ENCODE peak calls at places on chromosomes 13 and 19, in six cellular contexts. A is midbrain, D is T1000, X is SK-N-MC, I is colonic mucosa, M is T-helper 22 cell. Y is an unnamed sample.

GRCh38 chr13:20451397-20451796 is 74.3 kb downstream of the CRYL1 start:
- DNase-seq in A (no peak), D (no peak), X (no peak), I (no peak), M (no peak), Y (no peak)

GRCh38 chr13:50267917-50268316 is 252.7 kb downstream of the KCNRG start:
- DNase-seq in A (no peak), D (no peak), X (no peak), I (no peak), M (no peak), Y (no peak)

GRCh38 chr13:47696677-47697076 is 304.4 kb downstream of the SUCLA2 start:
- DNase-seq in A (no peak), D (no peak), X (no peak), I (no peak), M (no peak), Y (no peak)

GRCh38 chr19:44694184-44694579 is 4.8 kb upstream of the CEACAM16 start:
- DNase-seq in A (no peak), D (no peak), X (no peak), I (no peak), M (no peak), Y (no peak)

GRCh38 chr19:45160870-45161714 is at the start of gene NKPD1:
- DNase-seq in A (no peak), D (no peak), X (no peak), I (peak), M (no peak), Y (no peak)

GRCh38 chr19:3743486-3743885 is 18.0 kb downstream of the APBA3 start:
- DNase-seq in A (no peak), D (no peak), X (no peak), I (no peak), M (no peak), Y (no peak)

GRCh38 chr13:82432949-82433348 is 1449.3 kb downstream of the SLITRK1 start:
- DNase-seq in A (no peak), D (no peak), X (no peak), I (no peak), M (no peak), Y (no peak)

GRCh38 chr19:49102303-49102702 is 11.9 kb upstream of the LIN7B start:
- DNase-seq in A (no peak), D (no peak), X (no peak), I (no peak), M (no peak), Y (no peak)

GRCh38 chr13:46600943-46601311 is 48.0 kb downstream of the LRCH1 start:
- DNase-seq in A (no peak), D (no peak), X (no peak), I (no peak), M (no peak), Y (no peak)

GRCh38 chr19:2385053-2385721 is 25.1 kb downstream of the TMPRSS9 start:
- DNase-seq in A (no peak), D (peak), X (no peak), I (peak), M (no peak), Y (peak)

Y was measured in Ammon's horn.